ENCODE peak calls at places on chromosomes 7 and 10, in four cellular contexts. K is HL-60, F is neural progenitor cell, Y is testis. Z is an unnamed sample.

GRCh38 chr10:6069101-6069931 is 7.1 kb upstream of the IL2RA start:
- DNase-seq in K (no peak), F (no peak), Y (no peak), Z (peak)

GRCh38 chr7:123747620-123748141 is 1.1 kb downstream of the WASL start:
- DNase-seq in K (peak), F (peak), Y (peak), Z (peak)

GRCh38 chr10:76111986-76112825 is 680.8 kb downstream of the LRMDA start:
- DNase-seq in K (no peak), F (no peak), Y (no peak), Z (no peak)

GRCh38 chr10:119724630-119725549 is 960 bp upstream of the INPP5F start:
- DNase-seq in K (no peak), F (no peak), Y (no peak), Z (peak)

GRCh38 chr10:2079603-2080078 is 342.3 kb upstream of the ADARB2 start:
- DNase-seq in K (no peak), F (no peak), Y (no peak), Z (peak)

GRCh38 chr10:3516191-3516590 is 268.8 kb downstream of the KLF6 start:
- DNase-seq in K (no peak), F (peak), Y (no peak), Z (no peak)

GRCh38 chr10:109977382-109977806 is 30.4 kb upstream of the ADD3 start:
- DNase-seq in K (no peak), F (no peak), Y (no peak), Z (peak)

GRCh38 chr7:4951903-4952636 is 6.9 kb downstream of the MMD2 start:
- DNase-seq in K (no peak), F (peak), Y (no peak), Z (no peak)

GRCh38 chr10:14093735-14094484 is 236.8 kb downstream of the FRMD4A start:
- DNase-seq in K (no peak), F (peak), Y (no peak), Z (no peak)

GRCh38 chr7:39606941-39607340 is 16.4 kb upstream of the RALA start:
- DNase-seq in K (no peak), F (no peak), Y (no peak), Z (no peak)

GRCh38 chr7:39607865-39608264 is 15.5 kb upstream of the RALA start:
- DNase-seq in K (no peak), F (no peak), Y (no peak), Z (no peak)

GRCh38 chr7:39609462-39610149 is 13.8 kb upstream of the RALA start:
- DNase-seq in K (no peak), F (peak), Y (no peak), Z (no peak)

GRCh38 chr7:39608278-39608677 is 15.1 kb upstream of the RALA start:
- DNase-seq in K (no peak), F (no peak), Y (no peak), Z (no peak)

DNA sequence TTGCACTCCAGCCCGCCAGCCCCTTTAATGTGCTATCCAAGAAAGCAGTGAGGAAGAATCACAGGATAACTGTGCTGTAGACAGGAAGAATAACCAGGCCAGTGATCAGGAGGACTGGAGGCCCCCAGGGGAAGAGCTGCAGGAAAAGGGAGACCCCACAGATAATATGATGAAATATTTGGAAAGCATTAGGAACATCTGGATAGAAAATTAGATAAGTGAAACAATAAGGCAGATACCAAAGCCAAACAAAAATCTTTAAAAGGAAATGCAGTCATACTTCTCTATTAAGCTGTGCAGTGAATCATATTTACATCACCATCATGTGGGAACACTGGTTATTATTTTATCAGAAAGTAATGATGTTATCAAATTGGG is 14.3 kb upstream of the RALA start:
- DNase-seq in K (no peak), F (no peak), Y (no peak), Z (no peak)
- H3K27ac ChIP-seq in K (no peak), F (no peak), Y (no peak), Z (no peak)

GRCh38 chr10:132457328-132458070 is 60.5 kb downstream of the PWWP2B start:
- DNase-seq in K (peak), F (no peak), Y (no peak), Z (no peak)
- TF ChIP-seq CTCF in K (peak), F (peak), Y (no peak), Z (no peak)

DNA sequence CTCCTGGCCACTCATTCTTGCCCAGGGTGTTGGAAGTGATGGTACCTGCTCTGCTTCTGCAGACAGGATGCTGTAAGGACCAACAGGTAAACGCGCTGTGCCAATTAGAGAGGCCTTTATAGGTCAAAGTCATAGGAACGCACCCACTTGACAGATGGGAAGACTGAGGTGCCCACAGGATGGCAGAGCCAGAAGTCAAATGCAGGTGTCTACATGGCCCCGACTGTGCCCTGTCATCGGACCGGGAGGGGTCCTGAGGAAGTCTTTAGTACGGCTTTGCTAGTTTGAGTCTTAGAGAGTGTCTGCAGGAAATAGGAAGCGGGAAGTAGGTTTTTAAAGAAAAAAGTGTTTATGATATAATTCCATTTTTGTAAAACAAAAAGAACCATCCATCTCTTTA is 57.3 kb downstream of the HK1 start:
- DNase-seq in K (no peak), F (no peak), Y (no peak), Z (no peak)
- H3K27ac ChIP-seq in K (peak), F (no peak), Y (no peak), Z (peak)

DNA sequence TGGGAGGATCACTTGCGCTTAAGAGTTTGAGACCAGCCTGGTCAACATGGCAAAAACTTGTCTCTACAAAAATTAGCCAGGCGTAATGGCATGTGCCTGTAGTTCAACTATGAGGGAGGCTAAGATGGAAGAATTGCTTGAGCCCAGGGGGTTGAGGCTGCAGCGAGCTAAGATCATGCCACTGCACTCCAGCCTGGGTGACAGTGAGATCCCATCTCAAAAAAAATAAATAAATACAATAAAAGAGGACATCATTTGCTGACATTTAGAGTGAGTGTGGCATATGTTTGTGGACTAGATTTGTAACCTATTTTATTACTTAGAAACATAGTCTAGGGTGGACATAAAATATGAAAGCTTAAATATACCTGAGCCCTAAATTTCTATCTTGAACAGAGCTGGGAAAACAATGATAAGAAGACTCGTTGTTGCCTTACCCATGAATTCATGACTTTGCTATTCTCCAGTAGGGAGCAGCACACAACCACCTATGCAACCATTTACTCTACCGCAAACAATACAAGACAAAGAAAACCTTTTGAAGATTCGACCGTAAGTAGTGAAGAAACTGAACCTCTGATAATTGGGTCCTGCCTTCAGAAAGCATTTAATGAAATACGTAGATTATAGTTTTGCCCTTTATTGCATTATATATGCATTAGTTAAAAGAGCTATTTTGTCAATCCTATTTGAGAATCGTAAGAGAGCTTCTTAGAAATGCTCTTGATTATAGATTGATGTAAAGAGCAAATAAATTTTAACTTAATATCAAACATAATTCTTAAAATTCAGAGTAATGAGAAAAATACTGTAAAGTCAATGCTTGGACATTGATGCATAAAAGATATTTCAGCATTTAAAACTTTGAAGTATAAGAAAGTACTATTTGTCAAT is 83.5 kb downstream of the GNAT3 start:
- DNase-seq in K (no peak), F (peak), Y (peak), Z (peak)
- TF ChIP-seq CTCF in K (peak), F (peak), Y (peak), Z (peak)

GRCh38 chr10:18140957-18141888 is 999 bp downstream of the CACNB2 start:
- DNase-seq in K (no peak), F (peak), Y (peak), Z (peak)
- H3K27ac ChIP-seq in K (no peak), F (no peak), Y (peak), Z (peak)

GRCh38 chr7:107190090-107190489 is 21.3 kb downstream of the HBP1 start:
- DNase-seq in K (no peak), F (no peak), Y (no peak), Z (no peak)

GRCh38 chr7:107196834-107197610 is 28.2 kb downstream of the HBP1 start:
- DNase-seq in K (no peak), F (no peak), Y (no peak), Z (no peak)

DNA sequence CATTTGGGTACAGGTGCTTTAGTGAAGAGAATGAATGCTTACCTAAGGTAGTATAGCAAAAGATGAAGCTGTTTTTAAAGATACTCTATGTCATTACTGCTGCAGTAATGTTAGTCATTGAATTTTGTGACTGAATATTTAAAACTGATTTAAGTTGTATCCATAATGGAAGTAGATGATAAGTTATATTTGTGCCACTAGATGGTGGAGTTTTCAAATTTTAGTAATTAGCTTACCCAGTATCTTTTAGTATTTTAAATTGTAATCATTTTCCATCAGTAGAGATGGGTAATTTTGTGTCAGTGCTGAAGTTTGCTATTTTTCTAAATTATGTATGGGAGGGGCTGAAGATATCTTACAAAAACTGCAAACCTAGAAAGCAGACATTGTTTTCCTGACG is 25.2 kb downstream of the HBP1 start:
- DNase-seq in K (no peak), F (no peak), Y (no peak), Z (no peak)
- TF ChIP-seq CTCF in K (no peak), F (no peak), Y (no peak), Z (no peak)

GRCh38 chr10:102120142-102120986 is at the start of gene LDB1:
- DNase-seq in K (peak), F (peak), Y (peak), Z (peak)
- H3K27ac ChIP-seq in K (peak), F (peak), Y (peak), Z (peak)